ENCODE peak calls at places on chromosomes 16 and 17, in nine cellular contexts. C, E, T, F, J, M, R, K and G are unnamed samples.

GRCh38 chr17:39629894-39630293 is 3.1 kb downstream of the PPP1R1B start:
- DNase-seq in C (no peak), E (no peak), T (no peak), F (no peak), J (peak; percentile 25), M (no peak), R (peak; percentile 22), K (no peak), G (no peak)

GRCh38 chr16:51982715-51983680 is 563.9 kb downstream of the TOX3 start:
- DNase-seq in C (peak; percentile 25), E (peak; percentile 72), T (no peak), F (no peak), J (peak; percentile 79), M (peak; percentile 61), R (peak; percentile 15), K (peak; percentile 35), G (peak; percentile 73)

GRCh38 chr16:1532081-1532760 is 1.2 kb upstream of the TMEM204 start:
- DNase-seq in C (no peak), E (peak; percentile 58), T (peak; percentile 66), F (no peak), J (no peak), M (no peak), R (peak; percentile 52), K (peak; percentile 69), G (no peak)

GRCh38 chr17:2213291-2213960 is 90.2 kb downstream of the SMG6 start:
- DNase-seq in C (no peak), E (no peak), T (no peak), F (no peak), J (peak; percentile 51), M (no peak), R (no peak), K (no peak), G (no peak)

GRCh38 chr16:1979271-1980025 is 1.8 kb downstream of the NOXO1 start:
- DNase-seq in C (no peak), E (peak; percentile 90), T (peak; percentile 84), F (peak; percentile 95), J (peak; percentile 37), M (no peak), R (peak; percentile 92), K (no peak), G (peak; percentile 91)

GRCh38 chr17:27315322-27315721 is 21.4 kb downstream of the WSB1 start:
- DNase-seq in C (no peak), E (peak; percentile 48), T (peak; percentile 64), F (peak; percentile 77), J (peak; percentile 91), M (no peak), R (peak; percentile 80), K (peak; percentile 88), G (peak; percentile 54)

GRCh38 chr17:41539071-41539492 is 11.0 kb upstream of the KRT19 start:
- DNase-seq in C (no peak), E (no peak), T (peak; percentile 81), F (no peak), J (no peak), M (no peak), R (no peak), K (no peak), G (no peak)

GRCh38 chr16:57001026-57001669 is 11.8 kb downstream of the NLRC5 start:
- DNase-seq in C (no peak), E (no peak), T (no peak), F (no peak), J (no peak), M (no peak), R (no peak), K (no peak), G (no peak)

GRCh38 chr16:21194771-21195301 is 16.5 kb downstream of the ZP2 start:
- DNase-seq in C (no peak), E (no peak), T (no peak), F (no peak), J (peak; percentile 7), M (no peak), R (no peak), K (no peak), G (no peak)

GRCh38 chr16:23160574-23160973 is 11.3 kb upstream of the USP31 start:
- DNase-seq in C (no peak), E (no peak), T (no peak), F (no peak), J (no peak), M (no peak), R (no peak), K (no peak), G (no peak)

GRCh38 chr16:647173-647902 is 1.8 kb upstream of the WDR90 start:
- DNase-seq in C (no peak), E (no peak), T (no peak), F (no peak), J (no peak), M (no peak), R (peak; percentile 71), K (no peak), G (peak; percentile 52)

DNA sequence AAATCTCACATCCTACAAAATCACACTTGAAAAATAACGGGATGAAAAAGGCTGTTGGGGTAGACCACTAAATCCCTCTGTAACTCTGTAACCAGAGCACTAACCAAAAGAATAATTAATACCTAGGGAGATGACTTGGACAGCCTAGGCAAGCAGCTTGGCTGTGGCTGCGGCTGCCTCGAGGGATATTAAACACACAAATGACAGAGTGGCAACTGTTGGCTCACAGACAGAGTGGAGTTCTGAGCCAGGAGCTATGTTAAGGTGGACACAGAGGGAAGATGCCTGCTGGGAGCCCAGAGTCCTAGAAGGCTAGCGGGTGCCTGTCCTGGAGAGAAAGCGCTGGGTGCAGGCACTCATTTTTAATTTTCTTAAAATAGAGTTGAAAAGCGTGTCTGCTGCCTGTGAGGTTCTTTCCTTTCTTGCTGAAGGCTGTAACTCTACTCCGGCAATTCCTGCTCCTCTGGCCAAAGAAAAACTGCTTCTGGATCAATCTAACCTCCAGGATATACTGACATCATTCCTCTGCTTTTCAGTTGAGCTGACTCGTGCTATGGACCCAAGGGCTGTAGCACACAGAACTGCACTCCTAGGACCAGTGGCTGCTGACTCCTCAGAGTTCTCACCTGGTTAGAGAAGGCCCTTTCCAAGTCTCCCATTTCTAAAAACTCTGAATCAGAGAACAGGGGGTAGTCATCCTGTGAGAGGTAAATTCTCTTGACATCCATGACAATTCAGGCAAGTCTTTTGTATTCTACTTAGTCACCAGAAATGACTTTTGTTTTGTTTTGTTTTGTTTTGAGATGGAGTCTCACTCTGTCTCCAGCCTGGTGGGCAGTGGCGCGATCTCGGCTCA is 147.9 kb downstream of the STX8 start:
- DNase-seq in C (no peak), E (no peak), T (peak; percentile 65), F (no peak), J (no peak), M (no peak), R (no peak), K (peak; percentile 30), G (no peak)
- H3K27ac ChIP-seq in C (no peak overlapping the region), E (no peak overlapping the region), T (no peak overlapping the region), F (no peak overlapping the region), J (no peak overlapping the region), M (no peak overlapping the region), R (no peak overlapping the region), K (no peak overlapping the region), G (no peak overlapping the region)

GRCh38 chr16:89103781-89104180 is 10.1 kb downstream of the ACSF3 start:
- DNase-seq in C (no peak), E (no peak), T (no peak), F (no peak), J (no peak), M (no peak), R (no peak), K (no peak), G (no peak)
- H3K27ac ChIP-seq in C (no peak overlapping the region), E (no peak overlapping the region), T (no peak overlapping the region), F (no peak overlapping the region), J (no peak overlapping the region), M (no peak overlapping the region), R (peak overlapping the region; percentile 81), K (no peak overlapping the region), G (peak overlapping the region; percentile 89)

GRCh38 chr16:55468352-55468990 is 10.5 kb upstream of the MMP2 start:
- DNase-seq in C (no peak), E (no peak), T (no peak), F (no peak), J (no peak), M (no peak), R (no peak), K (no peak), G (no peak)

GRCh38 chr16:55473584-55473983 is 5.4 kb upstream of the MMP2 start:
- DNase-seq in C (no peak), E (no peak), T (no peak), F (no peak), J (no peak), M (no peak), R (no peak), K (no peak), G (no peak)

GRCh38 chr16:55469821-55470532 is 9.0 kb upstream of the MMP2 start:
- DNase-seq in C (no peak), E (no peak), T (no peak), F (no peak), J (no peak), M (no peak), R (no peak), K (no peak), G (no peak)

GRCh38 chr16:55470533-55471371 is 8.2 kb upstream of the MMP2 start:
- DNase-seq in C (no peak), E (peak; percentile 39), T (peak; percentile 65), F (no peak), J (peak; percentile 54), M (no peak), R (no peak), K (no peak), G (no peak)

DNA sequence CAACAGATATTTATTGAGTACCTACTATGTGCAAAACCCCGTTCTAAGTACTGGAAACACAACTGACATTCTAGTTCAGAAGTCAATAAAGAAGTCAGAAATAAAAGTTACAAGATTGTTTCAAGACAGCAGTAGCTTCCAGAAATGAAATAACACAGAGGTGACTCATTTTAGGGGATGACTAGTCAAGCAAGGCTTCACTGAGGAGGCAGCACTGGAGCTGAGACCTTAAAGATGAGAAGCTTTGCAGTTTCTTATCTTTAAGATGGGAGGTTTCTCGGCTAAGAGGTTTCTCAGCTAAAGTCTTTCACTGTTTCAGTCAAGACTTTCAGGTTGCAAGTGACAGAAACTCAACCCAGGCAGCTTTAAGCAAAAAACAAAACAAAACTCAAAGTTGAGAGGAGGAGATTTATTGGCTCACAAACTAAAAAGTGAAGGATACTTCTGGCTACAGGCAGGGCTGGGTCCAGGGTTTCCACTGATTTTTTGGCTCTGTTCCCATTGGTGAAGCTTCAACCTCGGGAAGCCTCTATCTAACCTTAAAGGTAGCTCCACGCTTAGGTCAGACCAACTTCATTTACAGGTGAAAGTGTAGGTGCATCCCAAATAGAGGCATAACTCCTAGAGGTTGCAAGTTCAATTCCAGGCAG is 7.4 kb upstream of the MMP2 start:
- DNase-seq in C (no peak), E (no peak), T (no peak), F (no peak), J (peak; percentile 81), M (no peak), R (no peak), K (no peak), G (no peak)
- H3K27ac ChIP-seq in C (peak overlapping the region; percentile 60), E (peak overlapping the region; percentile 59), T (peak overlapping the region; percentile 71), F (no peak overlapping the region), J (no peak overlapping the region), M (no peak overlapping the region), R (peak overlapping the region; percentile 8), K (no peak overlapping the region), G (no peak overlapping the region)

GRCh38 chr17:38434178-38434665 is 6.0 kb downstream of the ARHGAP23 start:
- DNase-seq in C (no peak), E (no peak), T (no peak), F (no peak), J (no peak), M (no peak), R (no peak), K (no peak), G (no peak)
- H3K27ac ChIP-seq in C (no peak overlapping the region), E (no peak overlapping the region), T (peak overlapping the region; percentile 63), F (no peak overlapping the region), J (no peak overlapping the region), M (no peak overlapping the region), R (peak overlapping the region; percentile 43), K (peak overlapping the region; percentile 8), G (no peak overlapping the region)